ENCODE peak calls at places on chromosomes 1 and 21, in six cellular contexts. P is thyroid gland, T is ascending aorta, I is GM23248, A is tibial nerve, D is sigmoid colon. N is an unnamed sample. For H3K4me1 and H3K27me3, the result is how much of the 10 kb centered on the place peaks cover.

GRCh38 chr1:80251591-80251990 is 1245.1 kb upstream of the ADGRL4 start:
- DNase-seq in T (no peak), A (no peak), D (no peak), P (no peak), I (no peak), N (no peak)

GRCh38 chr1:73218995-73219546 is 936.7 kb upstream of the NEGR1 start:
- DNase-seq in I (no peak), T (no peak), D (no peak), A (no peak), P (no peak), N (no peak)

GRCh38 chr1:20281801-20282200 is 8.9 kb upstream of the VWA5B1 start:
- DNase-seq in A (no peak), I (peak), D (no peak), T (no peak), P (no peak), N (no peak)

GRCh38 chr1:43435146-43436145 is 18.3 kb downstream of the HYI start:
- DNase-seq in D (peak), T (peak), P (no peak), I (peak), A (no peak), N (no peak)

GRCh38 chr1:24362982-24363614 is 43.9 kb downstream of the GRHL3 start:
- DNase-seq in T (no peak), I (peak), A (no peak), P (peak), D (peak), N (no peak)

GRCh38 chr1:215607412-215607811 is 40.3 kb downstream of the KCTD3 start:
- DNase-seq in A (no peak), P (no peak), T (no peak), I (no peak), D (no peak), N (no peak)

GRCh38 chr1:9317072-9317471 is 24.4 kb downstream of the SPSB1 start:
- DNase-seq in A (no peak), I (no peak), T (no peak), P (no peak), D (no peak), N (no peak)

GRCh38 chr1:213095467-213095866 is 44.4 kb downstream of the RPS6KC1 start:
- DNase-seq in T (no peak), A (no peak), D (no peak), I (no peak), P (no peak), N (no peak)

GRCh38 chr1:187842406-187843165 is 1013.8 kb downstream of the PLA2G4A start:
- DNase-seq in A (no peak), P (no peak), I (peak), T (no peak), D (no peak), N (no peak)

GRCh38 chr1:3021233-3021671 is at the start of gene ACTRT2:
- DNase-seq in T (no peak), D (peak), I (no peak), A (no peak), P (no peak), N (no peak)

GRCh38 chr21:27023186-27023585 is 56.3 kb upstream of the ADAMTS5 start:
- DNase-seq in D (no peak), P (no peak), A (no peak), I (peak), T (no peak), N (no peak)

GRCh38 chr1:36751525-36751924 is 268.8 kb upstream of the CSF3R start:
- DNase-seq in I (no peak), T (no peak), A (no peak), P (no peak), D (no peak), N (no peak)

GRCh38 chr1:183180634-183181056 is 5.4 kb upstream of the LAMC2 start:
- DNase-seq in T (peak), I (peak), D (no peak), P (peak), A (no peak), N (no peak)

GRCh38 chr1:214492405-214493075 is 58.9 kb downstream of the PTPN14 start:
- DNase-seq in D (no peak), P (no peak), I (peak), A (no peak), T (no peak), N (no peak)

GRCh38 chr1:228465571-228466146 is 21.5 kb upstream of the RNF187 start:
- DNase-seq in P (no peak), D (no peak), A (no peak), T (no peak), I (no peak), N (no peak)

GRCh38 chr1:165129568-165130164 is 226.8 kb downstream of the LMX1A start:
- DNase-seq in P (peak), I (peak), T (no peak), D (no peak), A (peak), N (peak)

GRCh38 chr1:236575523-236575922 is 28.8 kb downstream of the HEATR1 start:
- DNase-seq in I (peak), T (no peak), P (no peak), A (no peak), D (no peak), N (no peak)

GRCh38 chr1:172496678-172497077 is 36.3 kb upstream of the SUCO start:
- DNase-seq in I (peak), A (no peak), T (no peak), D (no peak), P (no peak), N (no peak)

GRCh38 chr1:56396524-56397067 is 182.8 kb downstream of the PLPP3 start:
- DNase-seq in P (peak), T (no peak), D (no peak), I (peak), A (no peak), N (no peak)

GRCh38 chr1:89525169-89525855 is 683 bp downstream of the LRRC8B start:
- DNase-seq in P (peak), A (peak), T (peak), I (peak), D (peak), N (peak)

GRCh38 chr1:73813726-73814125 is 384.2 kb downstream of the LRRIQ3 start:
- DNase-seq in P (peak), A (no peak), D (no peak), T (no peak), I (no peak), N (no peak)

GRCh38 chr1:64822621-64823020 is 77.7 kb downstream of the RAVER2 start:
- DNase-seq in A (no peak), D (no peak), T (no peak), I (peak), P (no peak), N (no peak)

GRCh38 chr1:180382326-180383115 is 119.9 kb downstream of the ACBD6 start:
- DNase-seq in A (no peak), P (no peak), T (no peak), D (no peak), I (peak), N (no peak)

GRCh38 chr1:58936973-58937372 is 153.1 kb upstream of the JUN start:
- DNase-seq in D (no peak), T (no peak), A (no peak), P (no peak), I (no peak), N (no peak)

GRCh38 chr1:67214420-67215174 is 48.3 kb downstream of the IL23R start:
- DNase-seq in P (peak), D (no peak), T (no peak), A (no peak), I (peak), N (no peak)

GRCh38 chr1:174788981-174789380 is 210.8 kb upstream of the CACYBP start:
- DNase-seq in D (no peak), T (no peak), A (no peak), P (no peak), I (peak), N (no peak)

GRCh38 chr1:196559314-196559713 is 48.9 kb downstream of the KCNT2 start:
- DNase-seq in I (no peak), A (no peak), D (no peak), P (no peak), T (no peak), N (no peak)

GRCh38 chr1:107473065-107473464 is 332.2 kb downstream of the NTNG1 start:
- DNase-seq in A (no peak), I (no peak), T (no peak), D (no peak), P (no peak), N (no peak)

GRCh38 chr1:107480548-107480947 is 339.7 kb downstream of the NTNG1 start:
- DNase-seq in T (no peak), D (no peak), I (peak), P (no peak), A (no peak), N (no peak)

GRCh38 chr1:107479865-107480264 is 339.0 kb downstream of the NTNG1 start:
- DNase-seq in A (no peak), I (no peak), P (no peak), T (no peak), D (no peak), N (no peak)

GRCh38 chr1:107477233-107477632 is 336.4 kb downstream of the NTNG1 start:
- DNase-seq in A (no peak), D (no peak), I (no peak), T (no peak), P (no peak), N (no peak)

DNA sequence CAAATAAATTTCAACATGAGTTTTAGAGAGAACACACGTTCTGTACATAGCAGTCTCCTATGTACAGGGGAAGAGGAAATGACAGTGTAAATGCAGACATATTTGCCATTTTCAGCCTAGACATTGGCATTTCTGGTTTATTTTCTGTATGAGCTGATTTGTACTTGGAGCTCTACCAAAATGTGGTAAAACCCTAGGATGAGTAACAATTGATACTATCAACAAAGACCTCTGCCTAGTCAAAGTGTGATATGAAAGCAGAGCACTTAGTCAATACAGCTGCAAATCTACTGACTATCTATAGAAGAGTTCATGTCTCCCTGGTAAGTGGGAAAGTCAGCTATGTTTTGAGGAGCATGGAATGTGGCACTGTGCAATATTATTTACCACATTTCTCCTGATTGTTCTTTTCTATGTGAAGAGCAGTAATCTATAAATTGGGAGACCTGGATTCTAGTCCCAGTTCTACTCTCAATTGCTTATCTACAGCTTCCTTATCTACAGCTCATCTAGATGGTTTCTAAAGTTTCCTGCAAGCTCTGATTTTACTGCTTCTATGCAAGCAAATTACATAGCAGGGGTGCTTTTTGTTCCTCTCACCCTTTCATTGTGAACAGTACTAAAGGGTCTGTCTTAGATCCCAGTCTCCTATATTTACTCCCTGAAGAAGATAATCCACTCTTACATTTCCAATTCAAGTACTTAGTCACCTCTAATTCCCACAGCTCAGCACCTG is 334.2 kb downstream of the NTNG1 start:
- DNase-seq in P (no peak), T (no peak), D (no peak), A (no peak), I (peak), N (no peak)
- H3K4me1 ChIP-seq in P (under half), T (under half), D (under half), A (under half), I (under half), N (under half)

DNA sequence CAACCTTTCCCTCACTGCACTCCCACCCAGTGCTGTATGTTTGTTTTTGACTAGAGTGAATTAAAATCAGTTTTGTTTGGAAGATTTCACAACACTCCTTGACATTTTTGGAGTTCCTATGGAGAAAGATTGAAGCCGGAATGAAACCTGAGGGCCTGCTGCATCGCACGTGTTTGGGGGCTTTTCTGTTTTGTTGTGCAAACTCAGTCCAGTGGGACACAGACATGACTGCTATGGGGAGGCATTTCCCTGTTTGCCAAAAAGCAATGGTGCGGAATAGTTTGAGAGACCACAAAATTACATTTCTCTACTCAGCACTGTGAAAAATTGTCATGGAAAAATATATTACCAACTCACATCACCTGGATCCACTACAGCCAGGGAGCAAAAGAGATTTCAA is 43.8 kb upstream of the KCNE2 start:
- DNase-seq in A (no peak), I (no peak), P (no peak), T (no peak), D (no peak), N (no peak)
- H3K27me3 ChIP-seq in A (under half), I (under half), P (under half), T (under half), D (under half), N (under half)

GRCh38 chr1:21926814-21927530 is 10.1 kb downstream of the HSPG2 start:
- DNase-seq in P (no peak), T (peak), D (peak), I (peak), A (no peak), N (no peak)

GRCh38 chr1:21927531-21928237 is 9.4 kb downstream of the HSPG2 start:
- DNase-seq in I (peak), P (no peak), D (peak), T (peak), A (peak), N (no peak)

GRCh38 chr1:21925334-21925940 is 11.7 kb downstream of the HSPG2 start:
- DNase-seq in A (no peak), D (no peak), T (no peak), I (no peak), P (no peak), N (no peak)

GRCh38 chr1:21924503-21925005 is 12.6 kb downstream of the HSPG2 start:
- DNase-seq in I (peak), A (no peak), D (peak), T (peak), P (peak), N (no peak)

DNA sequence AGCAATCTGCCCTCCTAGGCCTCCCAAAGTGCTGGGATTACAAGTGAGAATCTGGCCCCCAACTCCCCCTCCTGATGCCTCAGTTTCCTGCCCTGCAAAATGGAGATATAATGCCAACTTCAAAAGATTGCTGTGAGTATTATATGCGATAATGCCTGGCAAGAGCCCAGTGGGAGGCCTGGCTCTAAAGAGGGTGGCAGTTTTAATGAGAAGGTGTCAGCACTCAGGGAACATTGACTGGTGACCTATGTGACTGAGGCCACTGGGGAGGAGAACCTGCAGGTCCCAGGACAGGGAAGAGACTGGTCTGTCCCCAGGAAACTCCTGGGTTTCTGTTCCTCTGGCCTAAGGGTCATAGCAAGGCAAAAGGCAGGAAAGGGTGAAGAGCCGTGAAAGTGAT is 11.0 kb downstream of the HSPG2 start:
- DNase-seq in A (no peak), I (no peak), D (no peak), T (no peak), P (no peak), N (no peak)
- H3K4me1 ChIP-seq in A (half or more), I (half or more), D (half or more), T (half or more), P (half or more), N (under half)

GRCh38 chr21:32576011-32576410 is 9.3 kb downstream of the TCP10L start:
- DNase-seq in T (no peak), A (no peak), P (no peak), D (no peak), I (no peak), N (no peak)
- H3K27me3 ChIP-seq in T (under half), A (under half), P (under half), D (under half), I (under half), N (under half)

DNA sequence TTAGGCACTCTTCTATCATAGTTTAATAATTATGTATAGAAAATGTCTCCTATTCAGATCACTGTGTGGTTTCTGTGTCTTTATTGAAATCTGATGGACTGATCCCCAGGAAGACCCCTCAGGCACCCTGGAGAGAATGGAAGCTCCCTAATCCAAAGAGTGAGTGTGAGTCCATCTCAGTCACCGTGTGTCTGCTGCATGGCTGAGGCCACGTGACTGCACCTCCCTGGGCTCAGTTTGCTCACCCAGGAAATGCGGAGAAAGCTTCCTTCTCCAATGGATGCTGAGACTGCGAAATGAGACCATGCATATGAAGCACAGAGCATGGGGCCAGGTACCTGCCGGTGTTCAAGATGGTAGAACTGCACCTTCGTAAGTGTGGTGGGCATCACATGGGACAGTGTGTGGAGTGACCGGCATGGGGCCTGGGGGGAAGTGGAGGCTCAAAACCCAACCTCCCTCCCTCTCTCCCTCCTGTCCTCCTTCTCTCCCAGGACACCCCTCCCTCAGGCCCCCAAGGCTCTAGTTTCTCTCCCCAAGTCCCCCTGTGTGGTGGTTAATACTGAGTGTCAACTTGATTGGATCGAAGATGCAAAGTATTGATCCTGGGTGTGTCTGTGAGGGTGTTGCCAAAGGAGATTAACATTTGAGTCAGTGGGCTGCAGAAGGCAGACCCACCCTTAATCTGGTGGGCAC is 557.5 kb downstream of the PTPRU start:
- DNase-seq in D (no peak), I (no peak), P (no peak), A (no peak), T (no peak), N (peak)
- H3K4me1 ChIP-seq in D (under half), I (under half), P (under half), A (under half), T (under half), N (under half)

GRCh38 chr1:202200112-202200548 is 6.5 kb downstream of the LGR6 start:
- DNase-seq in D (no peak), T (peak), A (no peak), P (no peak), I (no peak), N (no peak)

GRCh38 chr1:202197670-202198359 is 4.2 kb downstream of the LGR6 start:
- DNase-seq in P (no peak), T (no peak), I (no peak), D (no peak), A (no peak), N (no peak)

GRCh38 chr1:202200669-202201068 is 7.1 kb downstream of the LGR6 start:
- DNase-seq in P (no peak), A (no peak), D (no peak), T (peak), I (no peak), N (peak)

GRCh38 chr1:202199141-202199889 is 5.7 kb downstream of the LGR6 start:
- DNase-seq in I (no peak), P (peak), T (no peak), A (no peak), D (no peak), N (peak)

DNA sequence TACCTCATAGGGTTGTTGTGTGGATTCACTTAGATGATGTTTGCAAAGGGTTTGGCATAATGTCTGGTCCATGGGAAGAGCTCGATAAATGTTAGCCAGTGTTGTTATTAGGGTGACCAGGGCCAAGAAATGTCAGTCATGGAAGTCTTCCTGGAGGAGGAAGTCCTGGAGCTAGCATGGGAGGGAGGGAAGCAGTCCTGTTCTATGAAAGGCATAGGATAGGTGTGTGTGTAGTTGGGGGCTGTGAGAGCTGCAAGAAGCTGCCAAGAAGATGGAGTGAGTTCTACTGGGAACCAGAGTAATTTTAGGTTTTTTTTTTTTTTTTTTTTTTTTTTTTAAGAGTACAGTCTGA is 4.7 kb downstream of the LGR6 start:
- DNase-seq in I (no peak), P (no peak), D (no peak), T (no peak), A (no peak), N (no peak)
- H3K27me3 ChIP-seq in I (half or more), P (under half), D (under half), T (under half), A (under half), N (under half)

GRCh38 chr1:227333423-227333822 is 15.1 kb upstream of the CDC42BPA start:
- DNase-seq in A (no peak), I (peak), D (no peak), P (no peak), T (no peak), N (no peak)
- H3K4me1 ChIP-seq in A (under half), I (under half), D (under half), P (under half), T (under half), N (under half)

N was measured in prostate gland.